ENCODE peak calls at places on chromosomes 4 and X, in five cellular contexts. N, M, H, B and E are unnamed samples.

GRCh38 chr4:2583517-2583916 is 47.1 kb downstream of the FAM193A start:
- DNase-seq in N (no peak), M (no peak), H (no peak), B (no peak), E (no peak)

GRCh38 chr4:132169660-132170059 is 979.4 kb upstream of the PCDH10 start:
- DNase-seq in N (no peak), M (no peak), H (no peak), B (no peak), E (no peak)

GRCh38 chr4:40197879-40198689 is 1.3 kb downstream of the RHOH start:
- DNase-seq in N (no peak), M (peak; percentile 71), H (no peak), B (no peak), E (peak; percentile 58)

GRCh38 chr4:127470290-127470809 is 162.4 kb upstream of the INTU start:
- DNase-seq in N (no peak), M (no peak), H (no peak), B (no peak), E (no peak)

GRCh38 chr4:7403001-7403400 is 31.7 kb downstream of the PSAPL1 start:
- DNase-seq in N (peak; percentile 59), M (no peak), H (no peak), B (no peak), E (no peak)

GRCh38 chr4:77927991-77928925 is 65.6 kb downstream of the MRPL1 start:
- DNase-seq in N (no peak), M (no peak), H (no peak), B (no peak), E (no peak)

GRCh38 chrX:40871385-40872082 is 136.2 kb upstream of the MED14 start:
- DNase-seq in N (no peak), M (no peak), H (no peak), B (peak; percentile 13), E (no peak)

GRCh38 chr4:38322709-38323108 is 341.3 kb upstream of the KLF3 start:
- DNase-seq in N (no peak), M (no peak), H (peak; percentile 34), B (no peak), E (no peak)

GRCh38 chrX:3939967-3940610 is 226.6 kb upstream of the PRKX start:
- DNase-seq in N (no peak), M (no peak), H (no peak), B (peak; percentile 21), E (peak; percentile 3)

GRCh38 chrX:23341452-23341851 is 6.8 kb downstream of the PTCHD1 start:
- DNase-seq in N (no peak), M (no peak), H (no peak), B (peak; percentile 28), E (no peak)

GRCh38 chr4:81698536-81698935 is 226.8 kb upstream of the RASGEF1B start:
- DNase-seq in N (no peak), M (no peak), H (no peak), B (peak; percentile 32), E (no peak)